ENCODE peak calls at places on chromosomes 7 and 10, in ten cellular contexts. V is AG09309; E is fibroblast of lung; O is transverse colon; P is CD4-positive, alpha-beta T cell; U is pancreas; N is RWPE1; X is GM06990; F is A549; B is fibroblast of mammary gland. A is an unnamed sample.

GRCh38 chr10:92010026-92010713 is 86.6 kb downstream of the BTAF1 start:
- DNase-seq in V (no peak), E (no peak), O (no peak), P (no peak), U (no peak), N (no peak), X (no peak), F (no peak), B (no peak), A (no peak)

GRCh38 chr10:92523639-92524038 is 50.3 kb downstream of the IDE start:
- DNase-seq in V (no peak), E (no peak), O (no peak), P (no peak), U (peak), N (no peak), X (no peak), F (no peak), B (no peak), A (no peak)

GRCh38 chr10:4174197-4174596 is 389.2 kb upstream of the KLF6 start:
- DNase-seq in V (no peak), E (no peak), O (no peak), P (no peak), U (no peak), N (no peak), X (no peak), F (no peak), B (peak), A (peak)

GRCh38 chr10:99524050-99524666 is 8.6 kb upstream of the NKX2-3 start:
- DNase-seq in V (no peak), E (no peak), O (no peak), P (no peak), U (no peak), N (no peak), X (no peak), F (no peak), B (no peak), A (no peak)

GRCh38 chr10:69215405-69216176 is 4.5 kb upstream of the HKDC1 start:
- DNase-seq in V (no peak), E (no peak), O (no peak), P (no peak), U (no peak), N (no peak), X (no peak), F (no peak), B (no peak), A (peak)

GRCh38 chr7:133618970-133619369 is 366.1 kb downstream of the EXOC4 start:
- DNase-seq in V (no peak), E (no peak), O (no peak), P (no peak), U (no peak), N (no peak), X (no peak), F (no peak), B (no peak), A (no peak)

GRCh38 chr7:132276252-132276651 is 300.0 kb downstream of the PLXNA4 start:
- DNase-seq in V (no peak), E (no peak), O (peak), P (no peak), U (no peak), N (no peak), X (no peak), F (no peak), B (no peak), A (no peak)

GRCh38 chr7:83162402-83163256 is at the start of gene PCLO:
- DNase-seq in V (no peak), E (peak), O (peak), P (no peak), U (peak), N (peak), X (peak), F (peak), B (peak), A (peak)

GRCh38 chr10:21406595-21407218 is 118.8 kb downstream of the SKIDA1 start:
- DNase-seq in V (peak), E (peak), O (no peak), P (no peak), U (no peak), N (no peak), X (no peak), F (no peak), B (peak), A (peak)

GRCh38 chr10:33129181-33129928 is 171.3 kb upstream of the ITGB1 start:
- DNase-seq in V (peak), E (peak), O (no peak), P (no peak), U (no peak), N (peak), X (no peak), F (peak), B (peak), A (peak)

GRCh38 chr10:33150904-33151303 is 183.6 kb downstream of the NRP1 start:
- DNase-seq in V (no peak), E (no peak), O (no peak), P (no peak), U (no peak), N (no peak), X (no peak), F (no peak), B (no peak), A (no peak)

GRCh38 chr10:83516788-83517187 is 622.5 kb upstream of the GHITM start:
- DNase-seq in V (no peak), E (no peak), O (no peak), P (no peak), U (no peak), N (no peak), X (no peak), F (no peak), B (no peak), A (no peak)

GRCh38 chr10:20927495-20927894 is 30.4 kb upstream of the NEBL start:
- DNase-seq in V (no peak), E (peak), O (no peak), P (no peak), U (no peak), N (no peak), X (no peak), F (no peak), B (no peak), A (no peak)

GRCh38 chr7:63042730-63043511 is 955.7 kb upstream of the ZNF722 start:
- DNase-seq in V (no peak), E (no peak), O (no peak), P (no peak), U (no peak), N (no peak), X (no peak), F (no peak), B (no peak), A (no peak)

GRCh38 chr10:92761576-92761975 is 71.8 kb downstream of the HHEX start:
- DNase-seq in V (no peak), E (no peak), O (no peak), P (no peak), U (no peak), N (no peak), X (no peak), F (no peak), B (peak), A (no peak)

GRCh38 chr10:44339218-44339617 is 45.7 kb downstream of the CXCL12 start:
- DNase-seq in V (no peak), E (no peak), O (no peak), P (no peak), U (no peak), N (no peak), X (no peak), F (no peak), B (no peak), A (no peak)

GRCh38 chr10:89522463-89522862 is 12.9 kb downstream of the SLC16A12 start:
- DNase-seq in V (no peak), E (peak), O (no peak), P (no peak), U (no peak), N (no peak), X (no peak), F (no peak), B (peak), A (peak)

GRCh38 chr10:34753014-34753757 is 61.9 kb downstream of the PARD3 start:
- DNase-seq in V (no peak), E (no peak), O (no peak), P (no peak), U (no peak), N (no peak), X (no peak), F (no peak), B (no peak), A (no peak)

GRCh38 chr7:44259547-44260457 is 59.0 kb downstream of the YKT6 start:
- DNase-seq in V (peak), E (peak), O (peak), P (no peak), U (no peak), N (peak), X (no peak), F (no peak), B (peak), A (peak)

GRCh38 chr7:44046321-44047061 is 2.0 kb downstream of the DBNL start:
- DNase-seq in V (no peak), E (no peak), O (no peak), P (no peak), U (no peak), N (no peak), X (peak), F (no peak), B (no peak), A (no peak)

GRCh38 chr10:58695022-58695421 is 182.3 kb downstream of the BICC1 start:
- DNase-seq in V (no peak), E (no peak), O (no peak), P (no peak), U (no peak), N (no peak), X (no peak), F (no peak), B (peak), A (no peak)

GRCh38 chr7:27201231-27202017 is 1.5 kb upstream of the HOXA13 start:
- DNase-seq in V (no peak), E (no peak), O (no peak), P (no peak), U (no peak), N (no peak), X (no peak), F (no peak), B (no peak), A (peak)

GRCh38 chr7:66771795-66772194 is 31.3 kb downstream of the RABGEF1 start:
- DNase-seq in V (no peak), E (no peak), O (no peak), P (no peak), U (no peak), N (no peak), X (no peak), F (no peak), B (no peak), A (no peak)

GRCh38 chr7:12436896-12437535 is 33.4 kb upstream of the VWDE start:
- DNase-seq in V (no peak), E (peak), O (no peak), P (no peak), U (no peak), N (no peak), X (no peak), F (no peak), B (peak), A (no peak)

GRCh38 chr7:157472311-157473050 is 135.7 kb downstream of the DNAJB6 start:
- DNase-seq in V (no peak), E (peak), O (no peak), P (no peak), U (no peak), N (no peak), X (no peak), F (no peak), B (peak), A (no peak)

GRCh38 chr7:4103352-4104091 is 578.6 kb upstream of the FOXK1 start:
- DNase-seq in V (no peak), E (peak), O (no peak), P (no peak), U (no peak), N (peak), X (no peak), F (peak), B (no peak), A (no peak)

GRCh38 chr7:83976302-83976701 is 218.3 kb downstream of the SEMA3A start:
- DNase-seq in V (no peak), E (peak), O (no peak), P (no peak), U (no peak), N (peak), X (no peak), F (peak), B (peak), A (peak)

GRCh38 chr7:11185179-11185578 is 211.5 kb downstream of the PHF14 start:
- DNase-seq in V (no peak), E (peak), O (no peak), P (no peak), U (no peak), N (no peak), X (no peak), F (no peak), B (no peak), A (peak)

GRCh38 chr7:100472121-100472851 is 6.7 kb downstream of the TSC22D4 start:
- DNase-seq in V (no peak), E (no peak), O (peak), P (no peak), U (no peak), N (no peak), X (no peak), F (no peak), B (no peak), A (no peak)

GRCh38 chr7:134755422-134756022 is 23.9 kb upstream of the CALD1 start:
- DNase-seq in V (no peak), E (peak), O (no peak), P (peak), U (no peak), N (no peak), X (no peak), F (no peak), B (peak), A (peak)

GRCh38 chr7:143325215-143325614 is 9.3 kb downstream of the CLCN1 start:
- DNase-seq in V (no peak), E (peak), O (no peak), P (no peak), U (no peak), N (no peak), X (no peak), F (no peak), B (peak), A (peak)

GRCh38 chr10:132986576-132986975 is 44.2 kb upstream of the CFAP46 start:
- DNase-seq in V (no peak), E (no peak), O (no peak), P (no peak), U (no peak), N (no peak), X (no peak), F (no peak), B (no peak), A (no peak)

DNA sequence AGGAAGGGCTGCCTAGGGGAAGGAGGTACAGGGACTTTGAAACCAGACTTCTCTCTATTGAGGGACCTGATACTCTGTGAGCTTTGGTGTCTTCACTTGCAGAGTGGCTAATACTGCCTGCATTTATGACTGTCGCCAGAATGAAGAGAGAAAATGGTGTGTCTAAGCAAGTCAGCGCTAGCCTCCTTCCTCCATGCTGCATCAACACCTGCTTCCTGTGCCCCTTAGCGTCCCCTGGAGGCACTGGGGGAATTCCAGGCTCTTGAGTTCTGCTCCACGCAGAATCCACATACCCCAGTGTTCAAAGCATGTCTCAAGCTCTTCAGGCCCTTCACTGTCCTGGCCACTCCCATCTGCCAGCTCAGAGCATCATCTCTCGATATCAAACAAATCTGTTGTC is 140.5 kb downstream of the PKD1L1 start:
- DNase-seq in V (no peak), E (no peak), O (no peak), P (no peak), U (no peak), N (no peak), X (no peak), F (no peak), B (no peak), A (no peak)
- TF ChIP-seq CTCF in V (no peak), E (no peak), O (no peak), P (no peak), U (no peak), N (no peak), X (peak), F (no peak), B (no peak), A (no peak)

DNA sequence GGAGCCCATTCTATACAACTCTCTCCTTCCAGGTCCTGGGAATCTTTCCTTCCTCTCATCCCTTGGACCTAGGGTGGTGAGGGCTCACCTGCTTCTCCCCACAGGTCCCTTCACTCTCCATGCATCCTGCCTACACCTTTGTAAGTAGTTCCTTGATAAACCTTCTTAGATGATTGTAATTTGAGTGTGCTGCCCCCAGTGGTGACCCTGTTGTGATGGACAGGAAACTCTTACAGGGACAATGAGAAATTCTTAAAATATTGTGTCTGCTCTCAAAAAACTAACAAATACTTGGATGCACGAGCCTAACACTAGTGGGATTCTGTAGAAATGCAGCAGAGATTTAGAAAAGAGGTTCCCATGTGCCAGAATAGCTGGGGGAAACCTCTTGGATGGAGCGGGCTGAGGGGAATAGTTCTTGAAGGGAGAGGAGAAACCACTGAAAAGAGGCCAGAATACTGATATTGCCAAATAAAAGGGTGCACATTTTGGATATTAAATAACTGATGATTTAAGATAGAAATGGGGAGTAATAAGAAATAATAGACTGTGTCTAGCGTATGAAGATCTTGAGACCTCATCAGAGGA is 6.7 kb upstream of the PAXIP1 start:
- DNase-seq in V (no peak), E (no peak), O (no peak), P (no peak), U (no peak), N (no peak), X (no peak), F (peak), B (peak), A (no peak)
- TF ChIP-seq CTCF in V (peak), E (peak), O (no peak), P (peak), U (peak), N (peak), X (peak), F (peak), B (peak), A (peak)

GRCh38 chr7:130277763-130278643 is 11.3 kb downstream of the CPA2 start:
- DNase-seq in V (no peak), E (peak), O (peak), P (no peak), U (peak), N (no peak), X (no peak), F (peak), B (peak), A (peak)
- TF ChIP-seq CTCF in V (peak), E (peak), O (no peak), P (no peak), U (peak), N (no peak), X (no peak), F (peak), B (peak), A (peak)

DNA sequence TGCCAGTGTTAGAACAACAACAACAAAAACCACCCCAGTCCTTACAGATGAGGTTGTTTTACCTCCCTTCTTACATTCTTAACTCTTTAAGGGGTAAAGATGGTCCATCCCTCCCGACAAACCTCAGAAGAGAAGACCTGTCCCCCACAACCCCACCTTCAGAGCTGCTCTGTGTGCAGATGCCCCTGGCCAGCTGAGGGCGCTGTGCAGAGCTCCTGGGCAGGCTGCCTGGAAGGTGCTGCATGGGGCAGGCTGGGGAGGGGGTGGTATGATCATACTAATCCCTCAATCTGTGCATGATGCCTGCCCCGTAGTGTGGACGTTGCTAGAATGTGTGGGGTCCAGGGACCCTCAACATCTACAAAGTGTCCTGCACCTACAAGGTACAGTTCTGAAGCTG is 387.1 kb downstream of the INHBA start:
- DNase-seq in V (no peak), E (no peak), O (peak), P (no peak), U (no peak), N (no peak), X (no peak), F (no peak), B (no peak), A (no peak)
- TF ChIP-seq CTCF in V (peak), E (peak), O (no peak), P (no peak), U (no peak), N (no peak), X (no peak), F (no peak), B (peak), A (peak)

DNA sequence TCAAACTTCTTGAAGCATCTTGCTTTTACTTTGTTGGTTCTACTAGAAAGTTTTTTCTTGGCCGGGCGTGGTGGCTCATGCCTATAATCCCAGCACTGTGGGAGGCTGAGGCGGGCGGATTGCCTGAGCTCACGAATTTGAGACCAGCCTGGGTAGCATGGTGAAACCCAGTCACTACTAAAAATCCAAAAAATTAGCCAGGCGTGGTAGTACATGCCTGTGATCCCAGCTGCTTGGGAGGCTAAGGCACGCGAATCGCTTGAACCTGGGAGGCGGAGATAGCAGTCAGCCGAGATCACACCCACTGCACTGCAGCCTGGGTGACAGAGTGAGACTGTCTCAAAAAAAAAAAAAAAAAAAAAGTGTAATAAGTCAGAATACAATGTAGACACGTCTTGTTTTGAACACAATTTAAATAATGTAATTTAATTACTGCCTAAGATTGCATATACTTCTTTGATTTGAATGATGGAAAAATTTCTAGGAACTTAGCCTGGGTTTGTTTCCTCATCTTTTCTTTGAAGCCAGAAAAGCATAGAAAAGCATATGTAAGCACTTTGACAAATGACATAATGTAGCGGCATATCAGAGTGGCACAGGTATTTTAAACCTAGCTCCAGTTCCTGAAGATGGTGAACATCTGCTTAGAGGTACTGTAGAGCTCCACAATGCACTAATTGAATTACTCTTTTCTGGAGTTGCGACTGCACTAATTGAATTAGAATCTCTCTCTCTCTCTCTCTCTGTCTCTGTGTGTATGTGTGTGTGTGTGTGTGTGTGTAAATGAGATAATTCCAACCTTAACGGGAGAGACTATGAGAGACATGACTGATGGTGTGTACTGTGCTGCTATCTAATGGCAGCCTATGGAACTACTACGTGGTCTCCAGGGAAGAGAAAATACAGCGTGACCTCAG is 87.8 kb downstream of the BTRC start:
- DNase-seq in V (peak), E (peak), O (no peak), P (no peak), U (peak), N (peak), X (peak), F (peak), B (peak), A (peak)
- TF ChIP-seq CTCF in V (peak), E (peak), O (peak), P (peak), U (peak), N (peak), X (peak), F (peak), B (peak), A (peak)

A was measured in fibroblast of villous mesenchyme.